ENCODE peak calls at places on chromosome 6, in ten cellular contexts. S is stimulated activated CD4-positive, alpha-beta T cell treated with anti-CD3 and anti-CD28 coated beads, Interleukin-2, amount 100 ng/mL, for 48 hours; Q is Daoy; Y is heart left ventricle; C is activated CD4-positive, alpha-beta T cell treated with anti-CD3 and anti-CD28 coated beads, Interleukin-2, amount 10 ng/mL, durations not matched to agents 24 days and 14 days; H is NCI-H146; G is AG09309; L is tibial nerve; I is activated CD4-positive, CD25-positive, alpha-beta regulatory T cell treated with anti-CD3 and anti-CD28 coated beads, Interleukin-2, amount 50 U/mL, for 16 hours; D is brain microvascular endothelial cell. X is an unnamed sample.

GRCh38 chr6:100493206-100493888 is 28.6 kb upstream of the SIM1 start:
- DNase-seq in G (no peak), Y (no peak), S (no peak), D (no peak), Q (no peak), L (no peak), H (peak), C (no peak), I (no peak), X (peak)

GRCh38 chr6:82013561-82014275 is 233.8 kb downstream of the IBTK start:
- DNase-seq in H (no peak), Y (peak), L (no peak), I (no peak), Q (peak), D (peak), G (no peak), S (no peak), C (no peak), X (no peak)

GRCh38 chr6:113858067-113858604 is 991 bp downstream of the MARCKS start:
- DNase-seq in Y (peak), C (peak), H (peak), D (peak), G (no peak), I (no peak), Q (peak), S (no peak), L (peak), X (peak)

GRCh38 chr6:106562001-106562400 is 67.3 kb downstream of the RTN4IP1 start:
- DNase-seq in D (no peak), L (no peak), I (no peak), C (no peak), G (no peak), Y (no peak), Q (no peak), S (no peak), H (no peak), X (no peak)

GRCh38 chr6:155013457-155013876 is 18.4 kb downstream of the TIAM2 start:
- DNase-seq in L (no peak), Q (no peak), C (no peak), I (no peak), S (no peak), G (no peak), D (no peak), H (no peak), Y (no peak), X (peak)

GRCh38 chr6:33761922-33762629 is 15.4 kb upstream of the IP6K3 start:
- DNase-seq in H (peak), C (peak), L (no peak), I (no peak), Y (peak), G (no peak), Q (peak), S (peak), D (peak), X (peak)

GRCh38 chr6:73389854-73390253 is 4.8 kb upstream of the DDX43 start:
- DNase-seq in Q (no peak), D (no peak), G (no peak), S (no peak), L (no peak), I (no peak), H (no peak), Y (no peak), C (no peak), X (peak)

GRCh38 chr6:79750806-79751205 is 119.7 kb downstream of the SH3BGRL2 start:
- DNase-seq in I (no peak), L (no peak), Q (peak), Y (no peak), D (peak), H (peak), G (no peak), C (no peak), S (no peak), X (peak)

GRCh38 chr6:2968600-2969135 is 2.7 kb downstream of the SERPINB6 start:
- DNase-seq in H (no peak), L (no peak), S (no peak), C (no peak), Y (no peak), G (no peak), Q (no peak), D (no peak), I (no peak), X (no peak)

GRCh38 chr6:62570372-62570771 is 284.3 kb upstream of the KHDRBS2 start:
- DNase-seq in L (no peak), I (no peak), Q (no peak), S (no peak), C (no peak), H (no peak), D (no peak), G (no peak), Y (no peak), X (no peak)

GRCh38 chr6:158518196-158519127 is 41.4 kb upstream of the TMEM181 start:
- DNase-seq in I (no peak), S (peak), H (peak), Q (peak), L (no peak), Y (peak), G (peak), C (peak), D (peak), X (peak)

GRCh38 chr6:143811492-143812157 is 31.5 kb upstream of the LTV1 start:
- DNase-seq in S (no peak), D (no peak), L (no peak), Q (no peak), Y (no peak), G (no peak), H (no peak), C (no peak), I (no peak), X (no peak)

X was measured in NCI-H69.